ENCODE peak calls at places on chromosomes 13 and 19, in five cellular contexts. J is GM12878, W is HCT116, K is neural progenitor cell, X is OCI-LY7. G is an unnamed sample. For H4K20me1, the result is how much of the 10 kb centered on the place peaks cover.

GRCh38 chr19:10315335-10316214 is at the start of gene FDX2:
- DNase-seq in X (peak), W (peak), K (peak), J (peak), G (no peak)

GRCh38 chr19:19955208-19955607 is 54.5 kb downstream of the ZNF93 start:
- DNase-seq in W (no peak), X (no peak), K (no peak), J (no peak), G (no peak)

GRCh38 chr19:13420780-13421179 is 85.5 kb downstream of the CACNA1A start:
- DNase-seq in W (no peak), K (no peak), X (no peak), J (no peak), G (no peak)

GRCh38 chr19:35869327-35870123 is 1.2 kb downstream of the APLP1 start:
- DNase-seq in J (no peak), K (peak), X (peak), W (peak), G (peak)

GRCh38 chr13:36815069-36815468 is 4.0 kb upstream of the RFXAP start:
- DNase-seq in W (peak), X (peak), K (no peak), J (no peak), G (no peak)

GRCh38 chr13:30847697-30848307 is 58.3 kb upstream of the MEDAG start:
- DNase-seq in J (peak), K (no peak), X (no peak), W (no peak), G (no peak)

GRCh38 chr13:87128006-87128405 is 543.2 kb upstream of the SLITRK5 start:
- DNase-seq in K (peak), W (no peak), J (no peak), X (no peak), G (no peak)

GRCh38 chr19:16470911-16471811 is 609 bp downstream of the EPS15L1 start:
- DNase-seq in W (no peak), J (no peak), K (peak), X (peak), G (no peak)

GRCh38 chr13:98068511-98068910 is 74.4 kb upstream of the FARP1 start:
- DNase-seq in W (no peak), X (no peak), K (no peak), J (no peak), G (no peak)

GRCh38 chr13:67481445-67481844 is 251.3 kb upstream of the PCDH9 start:
- DNase-seq in X (no peak), J (no peak), W (no peak), K (no peak), G (no peak)

GRCh38 chr13:72204291-72204690 is 337.3 kb upstream of the DACH1 start:
- DNase-seq in J (no peak), K (no peak), X (no peak), W (peak), G (no peak)

GRCh38 chr19:19510432-19510831 is 4.9 kb downstream of the TSSK6 start:
- DNase-seq in W (no peak), J (no peak), K (no peak), X (no peak), G (no peak)

GRCh38 chr19:43450545-43450997 is 14.8 kb downstream of the LYPD3 start:
- DNase-seq in K (no peak), W (no peak), J (no peak), X (no peak), G (no peak)

GRCh38 chr19:42469311-42470239 is 26.8 kb upstream of the CXCL17 start:
- DNase-seq in W (no peak), J (no peak), X (peak), K (no peak), G (no peak)

GRCh38 chr19:7806876-7807275 is 23.1 kb upstream of the EVI5L start:
- DNase-seq in W (no peak), K (no peak), X (no peak), J (no peak), G (no peak)

GRCh38 chr19:44548736-44549135 is 19.3 kb upstream of the CEACAM20 start:
- DNase-seq in K (no peak), W (no peak), X (no peak), J (no peak), G (no peak)

GRCh38 chr13:33388254-33388998 is 102.9 kb upstream of the STARD13 start:
- DNase-seq in X (no peak), J (no peak), W (peak), K (no peak), G (peak)

GRCh38 chr19:5974721-5975387 is 3.1 kb downstream of the RANBP3 start:
- DNase-seq in J (peak), W (no peak), K (no peak), X (peak), G (no peak)

GRCh38 chr19:5977785-5978605 is at the start of gene RANBP3:
- DNase-seq in K (peak), X (peak), W (peak), J (peak), G (peak)

GRCh38 chr19:5975388-5975728 is 2.6 kb downstream of the RANBP3 start:
- DNase-seq in W (no peak), K (no peak), X (no peak), J (no peak), G (no peak)

GRCh38 chr19:5977222-5977784 is 637 bp downstream of the RANBP3 start:
- DNase-seq in X (peak), K (no peak), W (no peak), J (no peak), G (no peak)

DNA sequence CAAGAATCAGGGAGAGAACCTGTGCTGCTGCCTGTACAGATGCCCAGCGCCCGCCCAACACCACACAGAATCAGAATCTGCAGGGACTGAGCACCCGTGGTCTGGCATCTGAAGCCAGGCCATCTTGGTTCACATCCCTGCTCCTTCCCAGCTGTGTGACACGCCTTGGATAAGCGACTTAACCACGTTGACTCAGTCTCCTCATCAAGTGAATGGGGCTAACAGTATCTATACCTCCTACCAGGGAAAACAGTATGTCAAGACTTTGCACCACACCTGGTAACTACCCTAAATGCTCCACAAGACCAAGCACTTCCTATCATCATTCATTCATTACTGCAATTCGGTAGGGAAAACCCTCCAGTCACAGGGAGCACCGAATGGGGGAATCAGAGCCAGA is 1.2 kb downstream of the RANBP3 start:
- DNase-seq in J (no peak), K (no peak), W (no peak), X (no peak), G (no peak)
- H4K20me1 ChIP-seq in J (under half), K (half or more), W (under half), X (under half), G (under half)

GRCh38 chr19:41350735-41351338 is 2.9 kb downstream of the TGFB1 start:
- DNase-seq in W (no peak), J (no peak), K (no peak), X (no peak), G (no peak)

GRCh38 chr19:41352609-41353465 is 885 bp downstream of the TGFB1 start:
- DNase-seq in K (peak), X (peak), J (no peak), W (no peak), G (no peak)

GRCh38 chr19:41352279-41352608 is 1.5 kb downstream of the TGFB1 start:
- DNase-seq in X (no peak), W (no peak), J (no peak), K (no peak), G (no peak)

GRCh38 chr19:41353466-41354342 is at the start of gene TGFB1:
- DNase-seq in J (peak), W (peak), X (peak), K (peak), G (peak)

GRCh38 chr19:41351339-41352245 is 2.1 kb downstream of the TGFB1 start:
- DNase-seq in W (no peak), K (peak), X (peak), J (no peak), G (no peak)
- H4K20me1 ChIP-seq in W (under half), K (under half), X (under half), J (under half), G (under half)

DNA sequence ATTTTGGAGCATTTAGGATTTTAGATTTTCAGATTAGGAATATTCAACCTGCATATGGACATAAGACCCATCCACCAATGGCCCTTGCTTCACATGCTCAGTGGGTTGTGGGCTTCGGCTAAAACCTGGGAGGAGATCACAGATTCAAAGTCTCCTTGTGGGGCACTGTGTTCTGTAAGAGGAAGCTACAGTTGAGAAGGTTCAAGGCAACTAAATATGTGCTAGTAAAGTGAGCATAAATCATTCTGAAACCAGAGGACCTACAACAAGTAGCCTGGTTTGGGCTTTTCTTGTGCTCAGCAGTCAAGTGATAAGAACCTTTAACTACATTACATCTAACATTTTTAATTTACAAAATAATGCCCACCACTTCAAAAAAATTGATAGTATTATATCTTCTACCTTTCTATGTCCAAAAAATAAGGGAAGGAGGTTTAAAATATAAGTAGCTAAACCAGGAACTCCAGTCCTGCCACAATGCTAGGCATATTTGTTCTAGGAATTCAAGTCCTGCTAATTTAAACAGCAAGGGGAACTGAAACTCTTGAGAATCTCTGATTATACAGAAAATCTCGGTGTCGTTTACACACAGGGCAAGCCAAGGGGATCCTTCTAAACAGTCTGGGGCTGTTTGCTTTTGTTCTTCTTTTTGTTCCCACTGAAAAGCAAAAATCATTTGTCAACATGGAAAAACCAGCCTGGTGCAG is 36.6 kb downstream of the FOXO1 start:
- DNase-seq in X (peak), W (no peak), K (no peak), J (peak), G (no peak)
- H4K20me1 ChIP-seq in X (under half), W (under half), K (under half), J (under half), G (under half)

DNA sequence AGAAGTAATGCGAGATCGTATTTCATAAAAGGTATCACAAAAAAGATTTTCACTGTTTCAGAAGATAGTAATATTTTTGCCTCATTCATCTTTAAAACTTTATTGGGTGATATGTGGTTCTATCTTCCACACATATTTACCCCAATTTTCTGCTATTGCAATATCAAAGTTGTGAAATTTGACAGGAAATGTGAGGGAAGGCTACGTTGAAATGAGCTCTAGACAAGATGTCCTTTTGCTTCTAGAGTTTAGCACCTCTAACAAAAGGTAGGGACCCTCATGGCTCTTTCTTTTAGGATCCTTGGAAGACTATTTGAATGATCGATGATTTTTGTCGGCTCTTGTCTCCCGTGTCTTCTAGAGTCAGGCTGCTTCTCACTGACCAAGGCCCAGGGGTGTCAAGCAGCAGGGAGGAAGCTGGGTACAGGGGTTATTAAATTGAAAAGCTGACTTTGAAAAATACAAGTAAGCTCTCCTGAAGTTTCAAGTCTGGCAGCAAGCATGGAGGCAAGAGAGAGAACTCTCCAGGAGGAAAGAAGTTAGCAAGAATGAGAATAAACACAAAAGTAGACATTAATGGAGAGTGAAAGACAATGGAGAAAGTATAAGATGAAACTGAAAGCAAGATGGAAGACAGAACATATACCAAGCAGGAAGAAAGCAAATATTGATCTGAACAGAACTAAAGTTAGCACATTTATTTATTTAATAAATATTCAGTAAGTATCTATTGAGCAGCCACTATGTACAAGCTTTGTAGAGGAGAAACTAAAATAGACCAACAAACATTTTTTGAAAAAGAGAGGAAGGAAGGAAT is 73.4 kb downstream of the RUBCNL start:
- DNase-seq in J (no peak), X (no peak), W (no peak), K (no peak), G (no peak)
- H4K20me1 ChIP-seq in J (under half), X (under half), W (under half), K (under half), G (under half)

DNA sequence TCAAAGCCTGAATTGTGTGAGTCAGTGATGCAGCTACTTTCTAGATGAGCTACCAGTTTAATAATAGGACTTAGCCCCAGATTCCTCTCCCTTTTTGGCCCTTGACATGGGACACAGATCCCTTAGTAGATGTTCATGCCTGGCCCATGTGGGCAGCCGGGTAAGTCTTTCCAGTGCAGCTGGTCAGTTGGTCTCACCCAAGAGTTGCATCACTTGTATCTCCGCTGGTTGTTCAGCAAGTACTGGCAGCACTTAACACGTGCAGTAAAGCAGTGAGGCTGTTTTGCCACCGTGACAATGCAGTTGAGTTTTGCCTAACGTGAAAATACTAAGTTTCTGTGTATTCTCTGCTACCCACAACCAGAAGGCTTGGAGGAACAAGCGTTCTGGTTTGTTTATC is 50.1 kb downstream of the ARHGEF7 start:
- DNase-seq in W (no peak), K (no peak), X (no peak), J (no peak), G (no peak)
- H4K20me1 ChIP-seq in W (under half), K (half or more), X (under half), J (under half), G (under half)

DNA sequence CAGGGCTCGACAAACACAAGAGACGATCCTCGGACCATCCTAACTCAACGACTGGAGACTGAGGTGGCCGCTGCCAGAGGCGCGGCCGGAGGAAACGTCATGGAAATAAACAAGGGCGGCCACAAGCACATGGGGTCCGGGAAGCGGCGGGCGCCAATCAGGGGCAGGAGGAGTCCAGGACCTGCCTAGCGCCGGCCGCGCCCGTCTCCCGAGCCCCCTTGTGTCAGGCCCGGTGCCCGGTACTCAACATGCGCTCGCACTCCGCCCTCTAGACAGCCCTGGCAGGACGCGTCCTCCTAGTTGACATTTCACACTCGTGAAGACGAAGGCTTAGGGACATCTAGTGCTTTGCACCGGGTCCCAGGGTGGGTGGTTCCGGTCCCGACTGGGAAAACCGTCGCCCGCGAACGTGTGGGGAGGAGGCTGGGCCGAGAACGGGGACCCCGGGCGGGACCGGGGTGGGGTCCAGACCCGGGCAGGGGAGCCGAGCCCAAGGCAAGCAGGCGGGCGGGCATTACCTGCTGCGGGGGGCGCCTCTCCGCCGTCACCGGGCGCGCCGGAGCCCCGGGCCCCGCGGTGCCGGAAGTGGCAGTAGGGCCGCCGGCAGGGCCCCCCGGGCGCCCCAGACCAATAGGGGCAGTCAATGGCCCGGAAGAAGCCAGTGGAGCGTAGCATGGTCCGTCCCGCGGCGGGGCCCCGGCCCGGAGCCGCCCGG is 442 bp downstream of the REXO1 start:
- DNase-seq in K (peak), X (peak), J (no peak), W (no peak), G (no peak)
- H4K20me1 ChIP-seq in K (half or more), X (under half), J (under half), W (under half), G (under half)